ENCODE peak calls at places on chromosomes 3 and 15, in six cellular contexts. G, V, F, N, K and X are unnamed samples.

GRCh38 chr3:149969945-149970715 is 565 bp downstream of the PFN2 start:
- DNase-seq in G (peak), V (peak), F (no peak), N (peak), K (peak), X (peak)

GRCh38 chr15:48472756-48473155 is 141.5 kb downstream of the DUT start:
- DNase-seq in G (peak), V (no peak), F (no peak), N (no peak), K (no peak), X (no peak)

GRCh38 chr3:115418583-115418982 is 204.7 kb upstream of the GAP43 start:
- DNase-seq in G (no peak), V (no peak), F (no peak), N (no peak), K (no peak), X (no peak)

GRCh38 chr3:161265916-161266571 is 44.9 kb downstream of the NMD3 start:
- DNase-seq in G (peak), V (no peak), F (no peak), N (no peak), K (no peak), X (no peak)

GRCh38 chr3:69182588-69183299 is 60.3 kb upstream of the LMOD3 start:
- DNase-seq in G (peak), V (no peak), F (no peak), N (no peak), K (no peak), X (no peak)

GRCh38 chr15:25661898-25662297 is 201.2 kb downstream of the ATP10A start:
- DNase-seq in G (no peak), V (no peak), F (no peak), N (no peak), K (no peak), X (no peak)

GRCh38 chr3:9783954-9784353 is 8.3 kb downstream of the TADA3 start:
- DNase-seq in G (no peak), V (no peak), F (no peak), N (no peak), K (no peak), X (no peak)

GRCh38 chr15:72237286-72238224 is 6.6 kb upstream of the PKM start:
- DNase-seq in G (peak), V (peak), F (peak), N (peak), K (peak), X (no peak)

GRCh38 chr3:171528102-171528501 is 67.9 kb upstream of the TNIK start:
- DNase-seq in G (peak), V (no peak), F (no peak), N (no peak), K (no peak), X (no peak)

GRCh38 chr3:25854214-25854613 is 64.3 kb downstream of the OXSM start:
- DNase-seq in G (peak), V (no peak), F (no peak), N (no peak), K (no peak), X (no peak)

GRCh38 chr3:13031621-13032020 is 41.6 kb downstream of the IQSEC1 start:
- DNase-seq in G (no peak), V (no peak), F (no peak), N (no peak), K (no peak), X (no peak)

GRCh38 chr15:62887113-62887570 is 155.4 kb upstream of the TPM1 start:
- DNase-seq in G (peak), V (no peak), F (no peak), N (peak), K (no peak), X (no peak)

GRCh38 chr15:88623061-88623460 is 1.9 kb downstream of the AEN start:
- DNase-seq in G (peak), V (no peak), F (no peak), N (no peak), K (no peak), X (no peak)

GRCh38 chr3:63370094-63370493 is 92.0 kb downstream of the SYNPR start:
- DNase-seq in G (no peak), V (no peak), F (no peak), N (no peak), K (no peak), X (no peak)

GRCh38 chr3:32467333-32468070 is 35.1 kb downstream of the CMTM6 start:
- DNase-seq in G (peak), V (peak), F (peak), N (peak), K (peak), X (peak)

GRCh38 chr15:49697121-49697520 is 76.3 kb downstream of the DTWD1 start:
- DNase-seq in G (peak), V (no peak), F (no peak), N (no peak), K (no peak), X (no peak)

GRCh38 chr3:159366476-159366875 is 564.6 kb downstream of the MFSD1 start:
- DNase-seq in G (no peak), V (no peak), F (no peak), N (no peak), K (no peak), X (no peak)

GRCh38 chr15:58306591-58307312 is 125.0 kb upstream of the LIPC start:
- DNase-seq in G (peak), V (no peak), F (no peak), N (no peak), K (no peak), X (no peak)

GRCh38 chr15:48862705-48863104 is 15.2 kb upstream of the EID1 start:
- DNase-seq in G (no peak), V (no peak), F (peak), N (no peak), K (peak), X (no peak)

GRCh38 chr3:190545260-190545659 is 31.4 kb downstream of the IL1RAP start:
- DNase-seq in G (no peak), V (no peak), F (no peak), N (no peak), K (no peak), X (no peak)

GRCh38 chr3:32758375-32758753 is 59.4 kb upstream of the TRIM71 start:
- DNase-seq in G (peak), V (no peak), F (no peak), N (no peak), K (no peak), X (no peak)

GRCh38 chr15:55894406-55894965 is 98.9 kb downstream of the NEDD4 start:
- DNase-seq in G (no peak), V (no peak), F (no peak), N (no peak), K (no peak), X (no peak)

GRCh38 chr3:120659285-120659684 is 22.8 kb downstream of the HGD start:
- DNase-seq in G (no peak), V (no peak), F (no peak), N (no peak), K (no peak), X (no peak)
- H3K27ac ChIP-seq in G (no peak), V (no peak), F (no peak), N (no peak), K (no peak), X (no peak)

DNA sequence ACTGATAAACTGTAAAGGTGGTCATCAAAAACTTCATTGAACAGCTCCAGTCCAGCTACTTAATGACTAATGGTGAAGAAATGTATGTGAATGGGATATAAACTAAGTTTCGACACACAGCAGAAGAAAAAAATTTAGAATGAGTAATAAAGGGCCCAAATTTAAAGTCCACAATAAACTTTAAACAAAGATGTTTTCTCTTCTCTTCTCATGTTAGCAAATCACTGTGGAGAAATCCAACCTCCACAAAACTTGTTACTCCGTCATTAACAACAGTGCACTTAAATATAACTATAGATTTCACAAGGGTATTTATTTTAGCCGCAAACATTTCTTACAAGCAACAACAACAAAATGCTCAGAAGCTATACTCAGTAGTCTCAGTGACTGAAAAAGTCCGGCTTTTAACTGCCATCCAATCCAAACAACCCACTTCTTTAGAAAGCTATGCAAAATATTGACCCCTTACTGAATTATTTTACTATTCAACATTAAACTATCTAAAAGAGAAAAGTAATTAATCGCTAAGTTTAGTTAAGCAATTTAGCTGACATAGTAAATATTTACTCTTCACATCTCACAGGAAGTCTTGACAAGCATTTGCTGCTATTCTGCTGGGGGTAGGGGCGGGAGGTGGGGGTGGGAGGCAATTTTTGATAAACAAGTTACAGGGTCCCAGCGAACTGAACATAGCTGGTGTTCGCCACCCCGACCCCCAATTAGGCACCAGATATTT is 2.5 kb downstream of the IGF2BP2 start:
- DNase-seq in G (peak), V (no peak), F (no peak), N (no peak), K (no peak), X (no peak)
- H3K27ac ChIP-seq in G (peak), V (no peak), F (no peak), N (peak), K (no peak), X (no peak)

GRCh38 chr3:106534206-106534605 is 665.4 kb upstream of the CBLB start:
- DNase-seq in G (peak), V (no peak), F (peak), N (no peak), K (no peak), X (no peak)
- H3K27ac ChIP-seq in G (no peak), V (no peak), F (no peak), N (no peak), K (no peak), X (no peak)

DNA sequence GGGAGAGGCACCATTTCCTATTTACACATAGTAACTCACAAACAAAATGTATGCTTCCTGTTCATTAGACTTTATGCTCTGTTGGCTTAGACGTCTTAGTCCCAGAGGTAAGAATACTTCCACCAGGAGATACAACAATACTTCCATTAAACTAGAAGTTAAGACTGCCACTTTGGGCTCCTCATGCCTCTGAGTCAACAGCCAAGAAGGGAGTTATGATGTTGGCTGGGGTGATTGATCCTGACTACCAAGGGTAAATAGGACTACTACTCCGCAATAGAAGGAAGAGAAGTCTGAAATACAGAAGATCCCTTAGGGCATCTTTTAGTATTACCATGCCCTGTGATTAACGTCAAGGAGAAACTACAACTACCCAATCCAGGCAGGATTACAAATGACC is 43.5 kb upstream of the ABI3BP start:
- DNase-seq in G (peak), V (no peak), F (no peak), N (no peak), K (no peak), X (no peak)
- H3K27ac ChIP-seq in G (peak), V (no peak), F (no peak), N (peak), K (no peak), X (no peak)

GRCh38 chr3:40452562-40452875 is 4.6 kb upstream of the RPL14 start:
- DNase-seq in G (no peak), V (no peak), F (no peak), N (no peak), K (no peak), X (no peak)

GRCh38 chr3:40450438-40450837 is 6.7 kb upstream of the RPL14 start:
- DNase-seq in G (no peak), V (no peak), F (no peak), N (no peak), K (no peak), X (no peak)

GRCh38 chr3:40452876-40453730 is 4.0 kb upstream of the RPL14 start:
- DNase-seq in G (peak), V (peak), F (peak), N (peak), K (peak), X (peak)

GRCh38 chr3:40451551-40451950 is 5.6 kb upstream of the RPL14 start:
- DNase-seq in G (no peak), V (no peak), F (no peak), N (no peak), K (no peak), X (no peak)

GRCh38 chr3:40452057-40452456 is 5.1 kb upstream of the RPL14 start:
- DNase-seq in G (no peak), V (no peak), F (no peak), N (no peak), K (no peak), X (no peak)
- H3K27ac ChIP-seq in G (no peak), V (peak), F (peak), N (peak), K (no peak), X (peak)

GRCh38 chr15:67091966-67092677 is 26.7 kb downstream of the SMAD3 start:
- DNase-seq in G (no peak), V (no peak), F (no peak), N (no peak), K (no peak), X (no peak)

GRCh38 chr15:67091073-67091965 is 25.9 kb downstream of the SMAD3 start:
- DNase-seq in G (peak), V (peak), F (no peak), N (no peak), K (no peak), X (no peak)

GRCh38 chr15:67094001-67094826 is 28.8 kb downstream of the SMAD3 start:
- DNase-seq in G (no peak), V (no peak), F (no peak), N (no peak), K (no peak), X (no peak)

GRCh38 chr15:67093146-67093874 is 27.9 kb downstream of the SMAD3 start:
- DNase-seq in G (no peak), V (no peak), F (no peak), N (peak), K (no peak), X (peak)

DNA sequence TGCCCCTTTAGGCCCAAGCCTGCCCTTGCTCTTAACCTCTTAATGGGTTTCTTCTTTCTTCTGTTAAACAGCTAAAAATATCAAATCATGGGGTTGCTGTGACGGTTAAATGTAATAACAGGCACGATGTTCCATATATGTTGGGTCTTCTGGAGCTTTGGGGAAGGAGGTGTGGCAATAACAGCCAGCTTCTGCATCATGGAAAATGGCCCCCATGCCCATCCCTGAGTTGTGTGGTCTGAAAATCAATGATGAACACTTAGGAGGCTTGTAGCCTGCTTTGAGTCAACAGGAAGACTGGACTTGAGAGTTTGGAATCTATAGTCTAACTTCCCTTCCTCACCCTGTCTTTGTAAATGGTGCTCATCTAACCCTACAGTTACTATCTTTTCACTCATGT is 27.3 kb downstream of the SMAD3 start:
- DNase-seq in G (no peak), V (no peak), F (no peak), N (no peak), K (no peak), X (no peak)
- H3K27ac ChIP-seq in G (no peak), V (peak), F (no peak), N (no peak), K (no peak), X (peak)